ENCODE peak calls at places on chromosomes 4 and X, in nine cellular contexts. K, Z, E, B, N, W, U, I and J are unnamed samples.

GRCh38 chrX:56793112-56793430 is 64.0 kb downstream of the NBDY start:
- DNase-seq in K (no peak), Z (no peak), E (no peak), B (no peak), N (no peak), W (no peak), U (no peak), I (no peak), J (no peak)

GRCh38 chr4:73166212-73166611 is 92.4 kb downstream of the ANKRD17 start:
- DNase-seq in K (no peak), Z (no peak), E (no peak), B (no peak), N (no peak), W (no peak), U (no peak), I (no peak), J (no peak)

GRCh38 chr4:111398906-111399330 is 746.3 kb upstream of the FAM241A start:
- DNase-seq in K (no peak), Z (no peak), E (no peak), B (no peak), N (no peak), W (no peak), U (no peak), I (no peak), J (no peak)

GRCh38 chrX:69101655-69102251 is 63.5 kb downstream of the PJA1 start:
- DNase-seq in K (no peak), Z (no peak), E (no peak), B (no peak), N (no peak), W (no peak), U (no peak), I (no peak), J (no peak)

GRCh38 chr4:121777625-121778024 is 12.7 kb upstream of the SMIM43 start:
- DNase-seq in K (no peak), Z (no peak), E (no peak), B (no peak), N (no peak), W (no peak), U (no peak), I (no peak), J (no peak)

GRCh38 chrX:19683817-19684216 is 168.5 kb upstream of the MAP3K15 start:
- DNase-seq in K (no peak), Z (no peak), E (no peak), B (no peak), N (no peak), W (no peak), U (no peak), I (no peak), J (no peak)

GRCh38 chr4:78661923-78662521 is 110.5 kb downstream of the ANXA3 start:
- DNase-seq in K (no peak), Z (no peak), E (no peak), B (peak), N (peak), W (no peak), U (no peak), I (no peak), J (no peak)

GRCh38 chr4:74202062-74202586 is 44.2 kb downstream of the MTHFD2L start:
- DNase-seq in K (no peak), Z (no peak), E (no peak), B (no peak), N (no peak), W (no peak), U (no peak), I (no peak), J (no peak)

GRCh38 chrX:73963682-73964081 is 340.3 kb upstream of the ZCCHC13 start:
- DNase-seq in K (no peak), Z (no peak), E (no peak), B (no peak), N (no peak), W (no peak), U (no peak), I (no peak), J (no peak)

GRCh38 chrX:74779175-74779574 is 146.1 kb downstream of the NEXMIF start:
- DNase-seq in K (no peak), Z (no peak), E (no peak), B (peak), N (no peak), W (no peak), U (no peak), I (no peak), J (no peak)

GRCh38 chr4:40736910-40737309 is 12.8 kb upstream of the NSUN7 start:
- DNase-seq in K (no peak), Z (no peak), E (no peak), B (peak), N (peak), W (no peak), U (no peak), I (no peak), J (no peak)

GRCh38 chrX:72060196-72060974 is 71.3 kb downstream of the RTL5 start:
- DNase-seq in K (peak), Z (peak), E (peak), B (peak), N (peak), W (no peak), U (no peak), I (no peak), J (no peak)

GRCh38 chrX:24242649-24243556 is 71.0 kb downstream of the SUPT20HL2 start:
- DNase-seq in K (peak), Z (no peak), E (no peak), B (no peak), N (no peak), W (peak), U (peak), I (no peak), J (peak)

GRCh38 chrX:27619975-27620374 is 29.8 kb downstream of the DCAF8L2 start:
- DNase-seq in K (no peak), Z (no peak), E (no peak), B (peak), N (peak), W (no peak), U (no peak), I (no peak), J (no peak)

GRCh38 chr4:179893967-179894590 is 2349.1 kb upstream of the TENM3 start:
- DNase-seq in K (no peak), Z (no peak), E (no peak), B (no peak), N (no peak), W (no peak), U (no peak), I (no peak), J (no peak)

GRCh38 chr4:122968227-122968812 is 45.9 kb upstream of the NUDT6 start:
- DNase-seq in K (no peak), Z (no peak), E (no peak), B (no peak), N (no peak), W (no peak), U (no peak), I (no peak), J (no peak)

GRCh38 chr4:67700119-67700873 is 659 bp downstream of the UBA6 start:
- DNase-seq in K (no peak), Z (no peak), E (no peak), B (no peak), N (no peak), W (no peak), U (peak), I (no peak), J (no peak)

GRCh38 chr4:7393491-7394183 is 41.1 kb downstream of the PSAPL1 start:
- DNase-seq in K (peak), Z (no peak), E (no peak), B (no peak), N (no peak), W (no peak), U (peak), I (peak), J (no peak)

GRCh38 chr4:156545003-156545785 is 426.4 kb downstream of the PDGFC start:
- DNase-seq in K (no peak), Z (no peak), E (no peak), B (no peak), N (no peak), W (no peak), U (no peak), I (no peak), J (no peak)

GRCh38 chrX:40931921-40932320 is 153.3 kb upstream of the USP9X start:
- DNase-seq in K (no peak), Z (no peak), E (no peak), B (no peak), N (no peak), W (no peak), U (no peak), I (no peak), J (no peak)

GRCh38 chrX:39911278-39911897 is 186.4 kb downstream of the BCOR start:
- DNase-seq in K (no peak), Z (no peak), E (no peak), B (no peak), N (no peak), W (no peak), U (no peak), I (no peak), J (no peak)

GRCh38 chrX:55057691-55058249 is 17.1 kb upstream of the PAGE2B start:
- DNase-seq in K (peak), Z (no peak), E (peak), B (peak), N (peak), W (no peak), U (no peak), I (no peak), J (no peak)

GRCh38 chrX:35098419-35098818 is 155.8 kb downstream of the FAM47B start:
- DNase-seq in K (no peak), Z (no peak), E (no peak), B (no peak), N (no peak), W (no peak), U (no peak), I (no peak), J (no peak)

GRCh38 chr4:23476514-23477090 is 413.2 kb downstream of the PPARGC1A start:
- DNase-seq in K (peak), Z (no peak), E (no peak), B (no peak), N (no peak), W (no peak), U (no peak), I (no peak), J (no peak)

GRCh38 chrX:110143454-110144210 is 140.7 kb downstream of the TMEM164 start:
- DNase-seq in K (peak), Z (no peak), E (no peak), B (no peak), N (no peak), W (no peak), U (peak), I (no peak), J (peak)

GRCh38 chr4:26815686-26816085 is 45.0 kb upstream of the STIM2 start:
- DNase-seq in K (no peak), Z (no peak), E (no peak), B (no peak), N (peak), W (no peak), U (no peak), I (no peak), J (no peak)

GRCh38 chr4:183906736-183907651 is 1.9 kb downstream of the STOX2 start:
- DNase-seq in K (peak), Z (peak), E (peak), B (peak), N (peak), W (no peak), U (no peak), I (peak), J (peak)

GRCh38 chr4:184475096-184475461 is 729 bp upstream of the IRF2 start:
- DNase-seq in K (peak), Z (no peak), E (peak), B (peak), N (no peak), W (peak), U (peak), I (peak), J (peak)

GRCh38 chrX:120090208-120090607 is 12.7 kb upstream of the RHOXF2B start:
- DNase-seq in K (peak), Z (no peak), E (no peak), B (peak), N (peak), W (no peak), U (no peak), I (no peak), J (no peak)

GRCh38 chr4:54318904-54319303 is 89.8 kb downstream of the PDGFRA start:
- DNase-seq in K (peak), Z (no peak), E (peak), B (peak), N (peak), W (no peak), U (no peak), I (no peak), J (no peak)

GRCh38 chr4:175412161-175412560 is 399.9 kb downstream of the GPM6A start:
- DNase-seq in K (no peak), Z (no peak), E (no peak), B (no peak), N (no peak), W (no peak), U (no peak), I (peak), J (no peak)

GRCh38 chr4:74516321-74516720 is 71.4 kb downstream of the AREG start:
- DNase-seq in K (no peak), Z (no peak), E (no peak), B (no peak), N (no peak), W (no peak), U (no peak), I (no peak), J (no peak)

GRCh38 chr4:64784125-64784524 is 374.9 kb upstream of the TECRL start:
- DNase-seq in K (no peak), Z (no peak), E (no peak), B (peak), N (no peak), W (no peak), U (no peak), I (no peak), J (no peak)

GRCh38 chr4:55609393-55609821 is 17.4 kb upstream of the PDCL2 start:
- DNase-seq in K (no peak), Z (no peak), E (no peak), B (no peak), N (peak), W (no peak), U (no peak), I (no peak), J (no peak)

GRCh38 chr4:55613621-55614020 is 21.6 kb upstream of the PDCL2 start:
- DNase-seq in K (no peak), Z (no peak), E (no peak), B (peak), N (peak), W (no peak), U (no peak), I (no peak), J (no peak)

GRCh38 chr4:55608591-55608990 is 16.5 kb upstream of the PDCL2 start:
- DNase-seq in K (no peak), Z (no peak), E (no peak), B (no peak), N (no peak), W (no peak), U (no peak), I (no peak), J (no peak)

GRCh38 chr4:55612341-55612740 is 20.3 kb upstream of the PDCL2 start:
- DNase-seq in K (no peak), Z (no peak), E (no peak), B (no peak), N (no peak), W (no peak), U (no peak), I (no peak), J (no peak)

DNA sequence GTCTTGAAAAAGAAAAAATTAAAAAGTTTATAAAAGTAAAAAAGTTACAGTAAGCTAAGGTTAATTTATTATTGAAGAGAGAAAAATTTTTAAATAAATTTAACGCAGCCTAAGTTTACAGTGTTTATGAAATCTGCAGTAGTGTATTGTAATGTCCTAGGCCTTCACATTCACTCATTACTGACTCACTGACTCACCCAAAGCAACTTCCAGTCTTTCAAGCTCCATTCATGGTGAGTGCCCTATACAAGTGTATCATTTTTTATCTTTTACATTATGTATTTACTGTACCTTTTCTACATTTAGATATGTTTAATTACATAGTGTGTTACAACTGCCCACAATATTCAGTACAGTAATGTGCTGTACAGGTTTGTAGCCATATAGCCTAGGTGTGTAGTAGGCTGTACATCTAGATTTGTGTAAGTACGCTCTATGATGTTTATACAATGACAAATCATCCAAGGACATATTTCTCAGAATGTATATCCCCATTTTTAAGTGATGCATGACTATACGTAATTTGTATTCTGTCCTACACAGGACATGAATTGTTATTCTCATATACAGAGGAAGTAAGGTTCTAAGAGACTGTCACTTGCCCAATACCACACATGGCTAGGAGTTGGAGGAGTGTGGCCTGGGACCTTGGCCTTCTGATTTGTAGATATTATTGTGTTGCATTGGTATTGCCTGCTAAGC is 19.5 kb upstream of the PDCL2 start:
- DNase-seq in K (no peak), Z (no peak), E (no peak), B (no peak), N (no peak), W (no peak), U (no peak), I (no peak), J (no peak)
- H3K27ac ChIP-seq in K (no peak), Z (no peak), E (no peak), B (no peak), N (no peak), W (no peak), U (no peak), I (no peak), J (no peak)

DNA sequence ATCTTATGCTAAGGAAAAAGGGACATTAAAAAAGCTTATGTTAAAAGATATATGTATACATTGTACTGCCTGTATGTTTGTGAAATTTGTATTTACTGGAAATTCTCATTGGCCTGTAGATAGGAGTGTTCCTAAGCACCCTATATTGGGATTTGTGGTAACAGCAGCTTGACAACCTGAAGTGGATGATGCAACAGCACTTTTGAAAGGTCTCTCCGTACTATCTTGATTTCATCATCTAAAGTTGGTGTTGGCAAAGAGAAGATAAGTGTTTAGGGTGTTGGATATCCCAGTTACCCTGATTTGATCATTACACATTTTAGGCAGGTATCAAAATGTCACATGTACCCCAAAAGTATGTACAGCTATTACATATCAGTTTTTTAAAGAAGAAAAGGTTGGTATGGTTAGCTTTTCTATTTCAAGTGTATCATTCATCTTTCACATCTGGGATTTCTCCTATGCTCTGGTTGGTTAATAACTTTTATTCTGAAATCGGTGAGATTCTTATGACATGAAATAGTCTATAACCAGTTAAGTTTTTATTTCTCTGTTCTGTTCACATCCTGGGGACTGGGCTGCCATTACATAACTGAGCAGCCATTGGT is 10.3 kb downstream of the HADH start:
- DNase-seq in K (no peak), Z (no peak), E (no peak), B (no peak), N (no peak), W (no peak), U (no peak), I (no peak), J (no peak)
- H3K27ac ChIP-seq in K (no peak), Z (no peak), E (no peak), B (no peak), N (no peak), W (no peak), U (no peak), I (no peak), J (no peak)

GRCh38 chr4:68858039-68858438 is 42.2 kb downstream of the UGT2B10 start:
- DNase-seq in K (no peak), Z (no peak), E (no peak), B (no peak), N (no peak), W (no peak), U (no peak), I (no peak), J (no peak)

GRCh38 chr4:68864438-68865177 is 48.8 kb downstream of the UGT2B10 start:
- DNase-seq in K (no peak), Z (no peak), E (no peak), B (no peak), N (no peak), W (no peak), U (no peak), I (no peak), J (no peak)

GRCh38 chr4:68861057-68861456 is 45.3 kb downstream of the UGT2B10 start:
- DNase-seq in K (no peak), Z (no peak), E (no peak), B (no peak), N (no peak), W (no peak), U (no peak), I (no peak), J (no peak)

GRCh38 chr4:68855771-68856170 is 40.0 kb downstream of the UGT2B10 start:
- DNase-seq in K (no peak), Z (no peak), E (no peak), B (no peak), N (no peak), W (no peak), U (no peak), I (no peak), J (no peak)

GRCh38 chr4:68859655-68860054 is 43.9 kb downstream of the UGT2B10 start:
- DNase-seq in K (no peak), Z (no peak), E (no peak), B (no peak), N (no peak), W (no peak), U (no peak), I (no peak), J (no peak)
- H3K27ac ChIP-seq in K (no peak), Z (no peak), E (no peak), B (no peak), N (no peak), W (no peak), U (no peak), I (no peak), J (no peak)

GRCh38 chrX:100926453-100926852 is 2.3 kb downstream of the XKRX start:
- DNase-seq in K (no peak), Z (no peak), E (no peak), B (no peak), N (no peak), W (no peak), U (no peak), I (no peak), J (no peak)

GRCh38 chrX:100931218-100931924 is 2.7 kb upstream of the XKRX start:
- DNase-seq in K (no peak), Z (no peak), E (no peak), B (no peak), N (no peak), W (no peak), U (no peak), I (no peak), J (no peak)

GRCh38 chrX:100931925-100932285 is 3.2 kb upstream of the XKRX start:
- DNase-seq in K (no peak), Z (no peak), E (no peak), B (no peak), N (no peak), W (no peak), U (no peak), I (no peak), J (no peak)

GRCh38 chrX:100924370-100924769 is 4.3 kb downstream of the XKRX start:
- DNase-seq in K (no peak), Z (no peak), E (no peak), B (no peak), N (no peak), W (no peak), U (no peak), I (no peak), J (no peak)

GRCh38 chrX:100928660-100929613 is at the start of gene XKRX:
- DNase-seq in K (peak), Z (no peak), E (peak), B (peak), N (peak), W (peak), U (peak), I (peak), J (no peak)
- H3K27ac ChIP-seq in K (no peak), Z (no peak), E (no peak), B (no peak), N (no peak), W (peak), U (no peak), I (no peak), J (no peak)